ENCODE peak calls at places on chromosomes 4 and X, in seven cellular contexts. H, G, W, R, F, X and E are unnamed samples.
A peak's percentile ranks its signal among the peaks of the same experiment; 100 is the strongest.

GRCh38 chr4:77358315-77358928 is 201.4 kb downstream of the CCNG2 start:
- DNase-seq in X (no peak), H (no peak), R (no peak), F (no peak), G (peak; percentile 18), W (peak; percentile 73), E (peak; percentile 21)

GRCh38 chr4:183968502-183968901 is 63.4 kb downstream of the STOX2 start:
- DNase-seq in W (peak; percentile 38), R (no peak), G (no peak), X (no peak), H (no peak), F (no peak), E (no peak)

GRCh38 chr4:5511791-5512190 is 196.6 kb downstream of the EVC2 start:
- DNase-seq in F (no peak), W (no peak), R (no peak), X (no peak), H (no peak), G (no peak), E (no peak)

GRCh38 chr4:148651991-148652390 is 209.8 kb upstream of the NR3C2 start:
- DNase-seq in W (peak; percentile 18), R (no peak), F (no peak), H (no peak), X (no peak), G (no peak), E (no peak)

GRCh38 chr4:38747629-38748028 is 35.2 kb downstream of the TLR10 start:
- DNase-seq in G (no peak), W (no peak), F (no peak), R (no peak), X (no peak), H (no peak), E (no peak)

GRCh38 chrX:124232523-124233201 is 99.8 kb upstream of the TEX13D start:
- DNase-seq in F (no peak), R (no peak), H (no peak), X (no peak), W (peak; percentile 24), G (no peak), E (no peak)

GRCh38 chr4:4574792-4575191 is 32.9 kb upstream of the STX18 start:
- DNase-seq in X (peak; percentile 79), W (peak; percentile 23), R (peak; percentile 68), F (no peak), H (no peak), G (peak; percentile 73), E (peak; percentile 65)

GRCh38 chr4:185283723-185284122 is 74.3 kb downstream of the SNX25 start:
- DNase-seq in R (no peak), X (no peak), G (no peak), W (no peak), H (no peak), F (no peak), E (no peak)

GRCh38 chr4:140851032-140851636 is 94.9 kb upstream of the TBC1D9 start:
- DNase-seq in F (no peak), H (no peak), G (peak; percentile 84), R (peak; percentile 26), X (peak; percentile 37), W (peak; percentile 84), E (peak; percentile 48)

GRCh38 chr4:152577708-152578421 is 42.0 kb upstream of the FBXW7 start:
- DNase-seq in F (no peak), R (no peak), G (no peak), W (no peak), H (no peak), X (no peak), E (no peak)

GRCh38 chr4:188437535-188437934 is 298.3 kb downstream of the TRIML1 start:
- DNase-seq in W (no peak), G (no peak), F (no peak), H (no peak), X (no peak), R (no peak), E (no peak)

GRCh38 chr4:75718529-75718928 is 5.8 kb upstream of the USO1 start:
- DNase-seq in R (no peak), F (no peak), H (no peak), W (no peak), G (no peak), X (no peak), E (no peak)

GRCh38 chrX:142096263-142096662 is 108.8 kb downstream of the MAGEC2 start:
- DNase-seq in R (no peak), G (no peak), F (no peak), H (no peak), W (no peak), X (no peak), E (no peak)

GRCh38 chr4:2714071-2714770 is 41.9 kb downstream of the TNIP2 start:
- DNase-seq in G (no peak), H (peak; percentile 51), R (no peak), X (peak; percentile 56), W (no peak), F (peak; percentile 52), E (no peak)

GRCh38 chr4:139555705-139556070 is 331 bp downstream of the SETD7 start:
- DNase-seq in G (peak; percentile 37), R (peak; percentile 69), F (peak; percentile 55), X (no peak), H (peak; percentile 81), W (no peak), E (peak; percentile 42)

GRCh38 chr4:139556071-139556734 is at the start of gene SETD7:
- DNase-seq in X (peak; percentile 83), G (peak; percentile 63), R (peak; percentile 77), F (peak; percentile 79), H (peak; percentile 89), W (peak; percentile 85), E (peak; percentile 72)

GRCh38 chr4:139558235-139559094 is 2.4 kb upstream of the SETD7 start:
- DNase-seq in H (no peak), X (no peak), W (no peak), R (no peak), F (no peak), G (no peak), E (no peak)

GRCh38 chr4:139557506-139558110 is 1.6 kb upstream of the SETD7 start:
- DNase-seq in G (no peak), W (peak; percentile 42), F (no peak), H (no peak), R (no peak), X (no peak), E (no peak)

GRCh38 chr4:139556735-139557505 is 901 bp upstream of the SETD7 start:
- DNase-seq in R (peak; percentile 37), W (peak; percentile 69), G (peak; percentile 49), H (peak; percentile 78), F (peak; percentile 65), X (peak; percentile 61), E (peak; percentile 46)
- H3K4me1 ChIP-seq in R (peaks cover 6% of the 10 kb centered on the region), W (peaks cover 38% of the 10 kb centered on the region), G (peaks cover 28% of the 10 kb centered on the region), H (peaks cover 15% of the 10 kb centered on the region), F (peaks cover 11% of the 10 kb centered on the region), X (peaks cover 37% of the 10 kb centered on the region), E (peaks cover 19% of the 10 kb centered on the region)

DNA sequence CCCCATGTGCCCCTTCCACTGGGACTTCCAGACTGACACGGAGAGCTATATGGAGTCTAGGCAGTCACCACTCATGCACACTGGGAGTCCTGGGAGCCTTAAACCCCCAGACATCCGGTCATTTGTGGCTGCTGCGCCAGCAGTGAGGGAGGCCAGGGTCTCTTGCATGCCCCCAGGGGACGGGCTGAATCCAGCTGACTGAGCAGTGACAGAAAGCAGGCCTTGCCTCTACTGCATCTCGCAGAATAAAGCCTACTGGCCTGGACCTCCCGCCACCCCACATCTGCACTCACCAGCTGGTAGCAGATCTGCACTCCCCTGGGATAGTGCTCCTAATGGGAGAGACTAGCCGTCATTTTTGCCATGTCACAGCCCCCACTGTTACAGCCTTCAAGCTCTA is 1234.2 kb downstream of the FAM133A start:
- DNase-seq in R (no peak), G (no peak), F (no peak), W (no peak), H (no peak), X (peak; percentile 16), E (no peak)
- H3K27me3 ChIP-seq in R (no peaks in the 10 kb centered on the region), G (no peaks in the 10 kb centered on the region), F (peaks cover 38% of the 10 kb centered on the region), W (no peaks in the 10 kb centered on the region), H (no peaks in the 10 kb centered on the region), X (no peaks in the 10 kb centered on the region), E (no peaks in the 10 kb centered on the region)

GRCh38 chr4:6916069-6916586 is 6.5 kb downstream of the TBC1D14 start:
- DNase-seq in G (no peak), W (no peak), F (no peak), R (no peak), H (no peak), X (no peak), E (no peak)
- H3K4me1 ChIP-seq in G (peaks cover 35% of the 10 kb centered on the region), W (peaks cover 11% of the 10 kb centered on the region), F (peaks cover 22% of the 10 kb centered on the region), R (no peaks in the 10 kb centered on the region), H (peaks cover 2% of the 10 kb centered on the region), X (peaks cover 29% of the 10 kb centered on the region), E (peaks cover 13% of the 10 kb centered on the region)

GRCh38 chrX:15274946-15275345 is 5.1 kb upstream of the ASB9 start:
- DNase-seq in H (no peak), F (no peak), W (no peak), R (no peak), X (no peak), G (no peak), E (no peak)
- H3K27me3 ChIP-seq in H (no peaks in the 10 kb centered on the region), F (peaks cover 20% of the 10 kb centered on the region), W (no peaks in the 10 kb centered on the region), R (no peaks in the 10 kb centered on the region), X (no peaks in the 10 kb centered on the region), G (no peaks in the 10 kb centered on the region), E (no peaks in the 10 kb centered on the region)

GRCh38 chrX:115425359-115425758 is 135.6 kb upstream of the PLS3 start:
- DNase-seq in F (no peak), X (no peak), W (no peak), G (no peak), H (no peak), R (no peak), E (no peak)

GRCh38 chrX:115419094-115419493 is 129.6 kb downstream of the LUZP4 start:
- DNase-seq in R (no peak), F (no peak), X (no peak), W (no peak), H (no peak), G (no peak), E (no peak)

GRCh38 chrX:115428011-115428410 is 133.0 kb upstream of the PLS3 start:
- DNase-seq in H (no peak), X (no peak), R (no peak), G (no peak), F (no peak), W (peak; percentile 1), E (no peak)

DNA sequence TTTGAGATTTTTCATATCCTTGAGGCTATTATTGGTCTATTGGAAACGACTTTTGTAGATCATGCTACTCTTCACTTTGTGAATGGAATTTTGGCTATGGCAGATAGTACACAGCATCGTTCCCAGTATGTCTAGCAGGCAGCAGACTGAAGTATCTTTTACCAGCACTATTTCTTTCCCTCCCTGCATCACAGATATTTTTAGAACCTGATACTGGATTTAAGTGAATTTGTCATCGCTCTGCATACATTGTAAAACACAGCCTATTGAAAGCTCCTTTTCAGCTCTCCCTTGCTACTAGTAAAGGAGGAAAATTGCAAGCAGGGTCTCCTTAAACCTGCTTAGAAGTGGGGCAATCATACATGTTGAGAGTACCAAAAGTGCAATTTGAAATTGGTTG is 133.6 kb downstream of the LUZP4 start:
- DNase-seq in X (no peak), H (no peak), G (no peak), F (no peak), W (no peak), R (no peak), E (no peak)
- H3K4me1 ChIP-seq in X (no peaks in the 10 kb centered on the region), H (no peaks in the 10 kb centered on the region), G (no peaks in the 10 kb centered on the region), F (no peaks in the 10 kb centered on the region), W (no peaks in the 10 kb centered on the region), R (no peaks in the 10 kb centered on the region), E (no peaks in the 10 kb centered on the region)

DNA sequence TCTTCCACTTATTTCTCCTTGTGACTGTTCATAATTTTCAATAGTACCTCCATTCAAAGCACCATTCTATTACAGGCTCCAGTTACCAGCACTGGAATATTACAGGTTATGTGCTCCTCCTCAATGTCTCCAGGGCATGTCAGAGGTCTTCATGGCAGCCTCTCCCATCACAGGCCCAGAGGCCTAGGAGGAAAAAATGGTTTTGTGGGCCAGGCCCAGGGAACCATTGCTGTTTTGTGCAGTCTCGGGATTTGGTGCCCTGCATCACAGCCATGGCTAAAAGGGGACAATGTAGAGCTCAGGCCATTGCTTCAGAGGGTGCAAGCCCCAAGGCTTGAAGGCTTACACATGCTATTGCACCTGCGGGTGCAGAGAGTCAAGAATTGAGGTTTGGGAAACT is 7.2 kb upstream of the PNMA3 start:
- DNase-seq in G (no peak), F (no peak), R (no peak), H (no peak), X (no peak), W (no peak), E (no peak)
- H3K27me3 ChIP-seq in G (no peaks in the 10 kb centered on the region), F (peaks cover 35% of the 10 kb centered on the region), R (no peaks in the 10 kb centered on the region), H (no peaks in the 10 kb centered on the region), X (no peaks in the 10 kb centered on the region), W (no peaks in the 10 kb centered on the region), E (no peaks in the 10 kb centered on the region)